ENCODE peak calls at places on chromosomes 11 and 22, in seven cellular contexts. P, I, N, W, J, Q and L are unnamed samples. For H3K9me2, the result is how much of the 10 kb centered on the place peaks cover.

GRCh38 chr22:24506802-24507438 is 11.8 kb downstream of the UPB1 start:
- DNase-seq in P (no peak), I (peak), N (peak), W (no peak), J (peak), Q (no peak), L (peak)

GRCh38 chr11:82980292-82980691 is 78.8 kb downstream of the DDIAS start:
- DNase-seq in P (no peak), I (peak), N (no peak), W (no peak), J (no peak), Q (peak), L (peak)

GRCh38 chr11:116773203-116774112 is 671 bp upstream of the BUD13 start:
- DNase-seq in P (no peak), I (peak), N (peak), W (no peak), J (peak), Q (no peak), L (no peak)

GRCh38 chr11:1226981-1227550 is 4.2 kb downstream of the MUC5B start:
- DNase-seq in P (no peak), I (peak), N (no peak), W (peak), J (no peak), Q (no peak), L (no peak)

GRCh38 chr22:37633693-37634504 is 5.6 kb upstream of the SH3BP1 start:
- DNase-seq in P (no peak), I (peak), N (peak), W (peak), J (peak), Q (no peak), L (no peak)

GRCh38 chr11:128559496-128560103 is 27.8 kb downstream of the ETS1 start:
- DNase-seq in P (no peak), I (peak), N (no peak), W (no peak), J (no peak), Q (no peak), L (peak)

GRCh38 chr22:38467904-38468760 is at the start of gene KDELR3:
- DNase-seq in P (no peak), I (peak), N (no peak), W (peak), J (no peak), Q (peak), L (peak)

GRCh38 chr22:24046024-24046423 is 34.9 kb downstream of the CABIN1 start:
- DNase-seq in P (no peak), I (no peak), N (no peak), W (no peak), J (no peak), Q (no peak), L (peak)

GRCh38 chr11:25899761-25900160 is 432.2 kb upstream of the ANO3 start:
- DNase-seq in P (no peak), I (no peak), N (no peak), W (no peak), J (no peak), Q (no peak), L (no peak)

GRCh38 chr11:77053217-77054013 is 13.4 kb upstream of the CAPN5 start:
- DNase-seq in P (no peak), I (no peak), N (no peak), W (no peak), J (no peak), Q (no peak), L (no peak)

GRCh38 chr22:50275181-50276055 is 5.2 kb upstream of the MAPK11 start:
- DNase-seq in P (no peak), I (no peak), N (no peak), W (no peak), J (no peak), Q (no peak), L (no peak)

GRCh38 chr11:37511425-37511933 is 913.4 kb upstream of the RAG2 start:
- DNase-seq in P (no peak), I (peak), N (no peak), W (no peak), J (no peak), Q (no peak), L (peak)

GRCh38 chr22:46069518-46070214 is 80.7 kb upstream of the PPARA start:
- DNase-seq in P (no peak), I (peak), N (peak), W (peak), J (peak), Q (peak), L (peak)

GRCh38 chr11:122199661-122200060 is 83.6 kb upstream of the BLID start:
- DNase-seq in P (no peak), I (no peak), N (no peak), W (no peak), J (no peak), Q (no peak), L (peak)

GRCh38 chr11:2874963-2875362 is 10.6 kb downstream of the CDKN1C start:
- DNase-seq in P (no peak), I (no peak), N (no peak), W (no peak), J (no peak), Q (no peak), L (no peak)

GRCh38 chr22:37310075-37310606 is 27.8 kb downstream of the CYTH4 start:
- DNase-seq in P (no peak), I (peak), N (no peak), W (no peak), J (no peak), Q (no peak), L (no peak)

GRCh38 chr22:36192601-36193000 is 9.0 kb downstream of the APOL4 start:
- DNase-seq in P (no peak), I (no peak), N (no peak), W (no peak), J (no peak), Q (no peak), L (no peak)

GRCh38 chr11:13238879-13239514 is 38.6 kb upstream of the BMAL1 start:
- DNase-seq in P (peak), I (peak), N (peak), W (peak), J (peak), Q (peak), L (peak)

GRCh38 chr11:10459029-10459970 is 4.2 kb downstream of the AMPD3 start:
- DNase-seq in P (peak), I (no peak), N (peak), W (no peak), J (peak), Q (no peak), L (no peak)

GRCh38 chr22:39219071-39220050 is 25.4 kb downstream of the PDGFB start:
- DNase-seq in P (no peak), I (no peak), N (no peak), W (no peak), J (peak), Q (no peak), L (no peak)

GRCh38 chr22:28094831-28095230 is 175.8 kb upstream of the PITPNB start:
- DNase-seq in P (no peak), I (no peak), N (no peak), W (no peak), J (no peak), Q (no peak), L (no peak)

GRCh38 chr22:49660794-49661781 is 166.6 kb downstream of the BRD1 start:
- DNase-seq in P (no peak), I (no peak), N (peak), W (no peak), J (peak), Q (no peak), L (no peak)

GRCh38 chr11:57530215-57530595 is 349 bp downstream of the TIMM10 start:
- DNase-seq in P (peak), I (no peak), N (peak), W (no peak), J (peak), Q (no peak), L (no peak)

GRCh38 chr11:75424396-75424795 is 8.6 kb downstream of the KLHL35 start:
- DNase-seq in P (no peak), I (no peak), N (no peak), W (no peak), J (no peak), Q (no peak), L (no peak)

GRCh38 chr11:91104237-91104636 is 881.4 kb upstream of the CHORDC1 start:
- DNase-seq in P (no peak), I (peak), N (no peak), W (no peak), J (no peak), Q (no peak), L (peak)

GRCh38 chr11:126146454-126147192 is 64.8 kb downstream of the RPUSD4 start:
- DNase-seq in P (no peak), I (no peak), N (no peak), W (no peak), J (peak), Q (no peak), L (no peak)

GRCh38 chr11:45161252-45162063 is 15.0 kb downstream of the PRDM11 start:
- DNase-seq in P (no peak), I (peak), N (no peak), W (peak), J (no peak), Q (no peak), L (no peak)

GRCh38 chr22:45317551-45318167 is 7.9 kb downstream of the FAM118A start:
- DNase-seq in P (no peak), I (peak), N (no peak), W (peak), J (no peak), Q (no peak), L (peak)

GRCh38 chr11:128476729-128477128 is 110.6 kb downstream of the ETS1 start:
- DNase-seq in P (no peak), I (no peak), N (no peak), W (no peak), J (no peak), Q (no peak), L (no peak)

GRCh38 chr11:74989269-74989655 is 529 bp downstream of the NEU3 start:
- DNase-seq in P (peak), I (no peak), N (peak), W (peak), J (peak), Q (no peak), L (peak)

GRCh38 chr22:27097481-27097880 is 440.1 kb downstream of the MIAT start:
- DNase-seq in P (no peak), I (no peak), N (no peak), W (no peak), J (no peak), Q (no peak), L (no peak)

GRCh38 chr11:23570828-23571227 is 710.6 kb upstream of the CCDC179 start:
- DNase-seq in P (no peak), I (peak), N (no peak), W (no peak), J (no peak), Q (no peak), L (peak)

GRCh38 chr11:13972958-13973357 is 10.4 kb downstream of the SPON1 start:
- DNase-seq in P (no peak), I (no peak), N (no peak), W (no peak), J (no peak), Q (no peak), L (no peak)

GRCh38 chr11:125494033-125494364 is 2.1 kb downstream of the FEZ1 start:
- DNase-seq in P (no peak), I (no peak), N (no peak), W (no peak), J (no peak), Q (no peak), L (no peak)

GRCh38 chr22:33512961-33513360 is 407.3 kb downstream of the LARGE1 start:
- DNase-seq in P (no peak), I (no peak), N (no peak), W (no peak), J (no peak), Q (no peak), L (no peak)

GRCh38 chr11:129946256-129946655 is 50.9 kb upstream of the NFRKB start:
- DNase-seq in P (peak), I (peak), N (peak), W (no peak), J (peak), Q (no peak), L (no peak)

GRCh38 chr11:8766993-8767374 is 84.4 kb downstream of the RPL27A start:
- DNase-seq in P (no peak), I (no peak), N (no peak), W (no peak), J (no peak), Q (no peak), L (no peak)

DNA sequence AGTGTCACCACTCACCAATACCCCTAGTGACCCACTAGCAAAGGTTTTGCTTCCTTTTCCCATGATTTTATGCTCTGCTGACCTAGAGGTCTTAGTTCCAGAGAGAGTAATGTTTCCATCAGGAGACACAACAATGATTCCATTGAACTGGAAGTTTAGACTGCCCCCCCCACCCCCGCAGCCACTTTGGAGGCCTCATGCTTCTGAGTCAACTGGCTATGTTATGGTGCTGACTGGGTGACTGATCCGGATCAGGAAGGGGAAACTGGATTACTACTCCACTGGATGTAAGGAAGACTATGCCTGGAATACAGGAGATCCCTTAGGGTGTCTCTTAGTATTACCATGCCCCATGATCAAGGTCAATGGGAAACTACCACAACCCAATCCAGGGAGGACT is 633.6 kb downstream of the OPCML start:
- DNase-seq in P (no peak), I (no peak), N (no peak), W (no peak), J (no peak), Q (no peak), L (no peak)
- H3K9me2 ChIP-seq in P (under half), I (under half), N (under half), W (under half), J (under half), Q (under half), L (under half)

GRCh38 chr22:30749272-30749671 is 54.6 kb downstream of the OSBP2 start:
- DNase-seq in P (no peak), I (no peak), N (no peak), W (no peak), J (no peak), Q (no peak), L (no peak)

GRCh38 chr22:30747493-30747892 is 52.8 kb downstream of the OSBP2 start:
- DNase-seq in P (no peak), I (no peak), N (no peak), W (no peak), J (no peak), Q (no peak), L (no peak)

GRCh38 chr22:30742291-30743256 is 47.9 kb downstream of the OSBP2 start:
- DNase-seq in P (no peak), I (peak), N (no peak), W (no peak), J (no peak), Q (no peak), L (no peak)

GRCh38 chr22:30743257-30744020 is 48.8 kb downstream of the OSBP2 start:
- DNase-seq in P (no peak), I (no peak), N (no peak), W (no peak), J (no peak), Q (no peak), L (no peak)

DNA sequence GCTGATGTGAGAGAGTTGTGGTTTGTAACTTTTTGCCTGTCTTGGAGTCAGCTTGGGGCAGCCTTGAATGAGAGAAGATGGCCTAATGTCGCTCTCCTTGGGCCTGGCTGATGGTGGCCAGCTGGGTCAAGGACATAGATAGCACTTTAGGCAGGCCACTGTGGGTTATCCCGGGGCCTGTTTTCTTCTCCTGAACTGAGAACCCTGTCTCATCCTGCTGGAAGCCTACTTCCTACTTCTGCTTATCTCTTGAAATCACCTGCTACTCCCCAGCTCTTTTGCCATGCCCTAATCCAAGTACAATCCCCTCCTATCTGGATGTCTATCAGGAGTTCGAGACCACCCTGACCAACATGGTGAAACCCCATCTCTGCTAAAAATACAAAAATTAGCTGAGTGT is 49.5 kb downstream of the OSBP2 start:
- DNase-seq in P (no peak), I (no peak), N (no peak), W (no peak), J (no peak), Q (no peak), L (no peak)
- H3K4me2 ChIP-seq in P (no peak), I (no peak), N (no peak), W (no peak), J (no peak), Q (no peak), L (no peak)

DNA sequence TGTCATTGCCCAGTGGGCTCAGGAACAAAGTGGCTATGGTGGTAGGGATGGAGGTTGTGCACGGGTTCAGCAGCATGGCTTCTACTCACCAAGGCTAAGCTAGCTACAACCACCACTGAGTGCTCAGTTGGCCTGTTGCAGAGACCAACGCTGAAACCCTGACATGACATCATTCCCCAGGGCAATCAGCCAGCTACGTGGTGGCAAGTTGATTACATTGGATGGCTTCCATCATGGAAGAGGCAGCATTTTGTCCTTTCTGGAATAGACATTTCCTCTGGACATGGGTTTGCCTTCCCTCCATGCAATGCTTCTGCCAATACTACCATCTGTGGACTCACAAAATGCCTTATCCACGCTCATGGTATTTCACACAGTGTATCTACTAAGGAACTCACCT is 634.3 kb downstream of the OPCML start:
- DNase-seq in P (no peak), I (no peak), N (no peak), W (no peak), J (no peak), Q (no peak), L (no peak)
- H3K9me2 ChIP-seq in P (under half), I (under half), N (under half), W (under half), J (under half), Q (under half), L (under half)

GRCh38 chr11:118938491-118939411 is 13.0 kb upstream of the BCL9L start:
- DNase-seq in P (no peak), I (peak), N (no peak), W (no peak), J (no peak), Q (peak), L (peak)
- H3K4me2 ChIP-seq in P (no peak), I (no peak), N (no peak), W (peak), J (no peak), Q (peak), L (peak)